ENCODE peak calls at places on chromosomes 5 and 9, in four cellular contexts. S, Z, M and Y are unnamed samples. For H3K9me3, the result is how much of the 10 kb centered on the place peaks cover.

GRCh38 chr9:122393284-122393983 is 22.6 kb downstream of the PTGS1 start:
- DNase-seq in S (no peak), Z (no peak), M (no peak), Y (no peak)

GRCh38 chr5:65100846-65101678 is 332.3 kb downstream of the CWC27 start:
- DNase-seq in S (peak), Z (peak), M (peak), Y (peak)

GRCh38 chr5:175329976-175330375 is 114.0 kb downstream of the DRD1 start:
- DNase-seq in S (no peak), Z (no peak), M (no peak), Y (no peak)

GRCh38 chr5:89342106-89342876 is 459.3 kb upstream of the MEF2C start:
- DNase-seq in S (peak), Z (no peak), M (peak), Y (no peak)

GRCh38 chr9:33466565-33467495 is 6.9 kb downstream of the NOL6 start:
- DNase-seq in S (no peak), Z (peak), M (peak), Y (peak)

GRCh38 chr5:147567917-147568598 is 58.2 kb upstream of the DPYSL3 start:
- DNase-seq in S (peak), Z (no peak), M (peak), Y (no peak)

GRCh38 chr5:141889282-141889871 is 11.2 kb upstream of the PCDH1 start:
- DNase-seq in S (no peak), Z (no peak), M (peak), Y (no peak)

GRCh38 chr5:43422143-43422542 is 10.0 kb upstream of the CCL28 start:
- DNase-seq in S (no peak), Z (no peak), M (peak), Y (no peak)

DNA sequence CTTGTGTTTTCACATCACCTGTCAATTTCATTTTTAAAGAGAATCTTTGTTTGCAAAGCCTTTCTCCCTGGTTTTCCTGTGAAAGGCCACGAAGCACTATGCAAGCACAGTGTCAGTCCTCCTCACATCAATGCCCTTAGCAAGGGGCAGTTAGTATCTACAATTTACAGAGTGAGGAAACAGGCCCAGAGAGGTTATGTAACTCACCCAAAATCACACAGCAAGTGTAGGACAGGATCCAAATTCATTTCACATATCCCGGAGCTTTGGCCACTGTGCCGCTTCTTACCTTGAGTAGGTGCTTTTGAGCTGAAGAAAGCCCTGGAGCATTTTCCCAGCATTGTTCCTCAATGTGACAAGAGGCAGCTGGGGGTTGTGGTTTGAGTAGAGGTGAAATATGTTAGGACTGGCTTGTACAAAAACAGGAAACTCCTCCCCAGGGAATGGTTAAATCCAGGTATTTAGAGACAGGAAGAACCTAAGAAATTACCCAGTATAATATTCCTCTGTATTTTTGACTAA is 283.8 kb downstream of the NTRK2 start:
- DNase-seq in S (no peak), Z (no peak), M (no peak), Y (no peak)
- H3K27ac ChIP-seq in S (no peak), Z (no peak), M (no peak), Y (no peak)

DNA sequence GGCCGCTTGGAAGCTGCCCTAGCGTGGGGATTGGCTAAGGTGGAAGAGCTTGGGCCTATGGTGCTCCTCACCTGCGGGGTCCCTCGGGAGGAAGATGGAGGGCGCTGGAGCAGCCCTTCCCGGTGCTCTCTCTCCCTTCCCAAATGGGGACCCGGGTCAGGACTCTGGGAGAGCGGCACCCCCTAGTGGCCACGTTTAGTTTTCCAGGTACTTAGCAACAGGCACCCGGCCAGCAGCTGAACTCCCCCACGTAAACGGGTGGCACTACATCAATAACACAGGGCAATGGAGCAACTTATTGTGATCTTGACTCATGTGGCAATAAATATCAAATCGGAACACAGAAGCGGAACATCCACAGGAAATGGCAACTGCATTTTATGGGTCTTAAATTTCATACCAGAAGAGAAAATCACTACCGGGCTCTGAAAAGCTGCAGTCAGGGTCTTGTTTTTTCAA is 316.6 kb downstream of the AGTPBP1 start:
- DNase-seq in S (peak), Z (peak), M (peak), Y (peak)
- H3K9me3 ChIP-seq in S (under half), Z (under half), M (under half), Y (under half)

GRCh38 chr9:134049772-134050588 is 17.8 kb downstream of the BRD3 start:
- DNase-seq in S (no peak), Z (no peak), M (no peak), Y (peak)

GRCh38 chr9:134046894-134047681 is 20.7 kb downstream of the BRD3 start:
- DNase-seq in S (no peak), Z (no peak), M (no peak), Y (peak)

GRCh38 chr9:134048582-134048968 is 19.3 kb downstream of the BRD3 start:
- DNase-seq in S (no peak), Z (no peak), M (no peak), Y (peak)

GRCh38 chr9:134049236-134049635 is 18.6 kb downstream of the BRD3 start:
- DNase-seq in S (no peak), Z (no peak), M (no peak), Y (peak)

GRCh38 chr9:134047868-134048581 is 19.8 kb downstream of the BRD3 start:
- DNase-seq in S (no peak), Z (no peak), M (no peak), Y (peak)
- H3K27ac ChIP-seq in S (no peak), Z (no peak), M (no peak), Y (no peak)

DNA sequence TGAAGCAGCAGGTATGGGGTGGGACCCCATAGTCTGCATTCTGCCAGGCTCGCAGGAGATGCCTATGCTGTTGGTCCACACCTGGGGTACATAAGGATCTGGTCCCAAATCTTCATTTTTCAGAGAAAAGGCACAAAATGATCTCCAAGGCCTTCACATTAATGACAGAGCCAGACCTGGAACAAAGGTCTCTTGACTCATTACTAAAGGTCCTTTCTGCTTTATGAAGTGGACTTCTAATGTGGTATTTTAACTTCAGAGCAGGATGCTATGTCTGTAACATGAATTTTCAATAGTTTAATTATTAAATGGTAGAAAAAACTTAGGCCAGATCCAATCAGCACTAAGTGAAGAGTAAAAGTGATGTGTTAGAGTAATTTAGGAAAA is 38.0 kb downstream of the DMGDH start:
- DNase-seq in S (no peak), Z (no peak), M (no peak), Y (no peak)
- H3K9me3 ChIP-seq in S (under half), Z (under half), M (under half), Y (under half)

DNA sequence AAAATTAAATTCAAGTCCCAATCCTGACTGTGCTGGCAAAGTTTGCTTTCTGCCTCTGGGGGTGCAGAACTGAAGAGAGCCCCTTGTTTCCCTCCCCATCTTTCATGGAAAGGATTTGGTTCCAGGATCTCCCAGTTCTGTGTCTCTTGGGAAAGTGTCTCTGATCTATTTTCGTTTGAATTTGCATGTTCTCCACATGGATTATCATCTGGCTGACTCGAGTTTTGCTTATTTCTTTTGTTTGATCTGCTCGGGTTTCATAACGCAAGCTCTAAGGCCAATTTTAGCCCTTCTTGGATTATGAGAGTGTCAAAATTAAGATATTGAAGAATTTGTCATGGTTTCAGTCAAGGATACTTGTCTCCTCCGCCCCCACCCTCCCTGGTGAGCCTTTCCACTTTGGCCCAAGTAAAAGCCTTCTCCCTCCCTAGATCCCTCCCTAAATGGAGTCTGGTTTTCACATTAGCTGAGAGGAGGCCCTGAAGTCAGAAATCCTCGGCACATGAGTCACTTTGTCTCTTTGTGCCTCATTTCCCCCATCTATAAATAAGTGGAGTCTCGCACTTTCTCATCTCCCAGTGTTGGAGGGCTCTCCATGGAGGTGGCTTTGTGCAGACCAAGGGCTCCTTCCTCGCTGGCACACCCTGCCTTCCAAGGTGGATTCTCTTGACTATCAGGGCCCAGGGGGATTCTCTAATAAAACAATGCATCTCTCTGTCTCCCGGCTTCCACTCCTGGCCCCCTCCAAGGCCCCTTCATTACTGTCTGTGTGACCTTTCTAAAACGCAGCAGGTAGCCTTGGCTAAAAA is 17.3 kb downstream of the ADRB2 start:
- DNase-seq in S (no peak), Z (no peak), M (peak), Y (no peak)
- H3K27ac ChIP-seq in S (peak), Z (no peak), M (no peak), Y (peak)

GRCh38 chr9:101400120-101400519 is 1.5 kb downstream of the ZNF189 start:
- DNase-seq in S (no peak), Z (no peak), M (peak), Y (no peak)

GRCh38 chr9:101408374-101409078 is 9.9 kb downstream of the ZNF189 start:
- DNase-seq in S (no peak), Z (no peak), M (no peak), Y (no peak)

GRCh38 chr9:101399641-101399965 is 952 bp downstream of the ZNF189 start:
- DNase-seq in S (no peak), Z (no peak), M (no peak), Y (no peak)

GRCh38 chr9:101398930-101399640 is 434 bp downstream of the ZNF189 start:
- DNase-seq in S (peak), Z (peak), M (peak), Y (peak)

DNA sequence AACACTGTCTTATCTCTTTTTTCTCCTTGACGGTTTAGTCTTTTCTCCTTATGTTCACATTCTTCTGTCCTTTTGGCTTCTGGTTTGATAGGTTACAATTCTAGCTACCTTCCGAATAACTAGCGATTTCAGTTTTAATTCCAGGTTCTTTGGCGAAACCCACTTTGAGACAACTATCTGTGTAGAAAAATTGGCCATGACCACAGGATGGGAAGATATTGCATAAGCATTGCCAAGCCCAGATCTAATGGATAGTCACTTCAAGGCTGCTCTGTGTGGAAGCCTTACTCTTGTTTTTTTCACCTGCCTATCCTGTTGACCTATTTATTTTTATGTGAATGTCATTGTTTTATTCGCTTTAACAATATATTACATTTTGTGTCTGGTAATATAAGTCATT is 5.2 kb downstream of the ZNF189 start:
- DNase-seq in S (no peak), Z (no peak), M (no peak), Y (no peak)
- H3K9me3 ChIP-seq in S (under half), Z (under half), M (under half), Y (under half)

DNA sequence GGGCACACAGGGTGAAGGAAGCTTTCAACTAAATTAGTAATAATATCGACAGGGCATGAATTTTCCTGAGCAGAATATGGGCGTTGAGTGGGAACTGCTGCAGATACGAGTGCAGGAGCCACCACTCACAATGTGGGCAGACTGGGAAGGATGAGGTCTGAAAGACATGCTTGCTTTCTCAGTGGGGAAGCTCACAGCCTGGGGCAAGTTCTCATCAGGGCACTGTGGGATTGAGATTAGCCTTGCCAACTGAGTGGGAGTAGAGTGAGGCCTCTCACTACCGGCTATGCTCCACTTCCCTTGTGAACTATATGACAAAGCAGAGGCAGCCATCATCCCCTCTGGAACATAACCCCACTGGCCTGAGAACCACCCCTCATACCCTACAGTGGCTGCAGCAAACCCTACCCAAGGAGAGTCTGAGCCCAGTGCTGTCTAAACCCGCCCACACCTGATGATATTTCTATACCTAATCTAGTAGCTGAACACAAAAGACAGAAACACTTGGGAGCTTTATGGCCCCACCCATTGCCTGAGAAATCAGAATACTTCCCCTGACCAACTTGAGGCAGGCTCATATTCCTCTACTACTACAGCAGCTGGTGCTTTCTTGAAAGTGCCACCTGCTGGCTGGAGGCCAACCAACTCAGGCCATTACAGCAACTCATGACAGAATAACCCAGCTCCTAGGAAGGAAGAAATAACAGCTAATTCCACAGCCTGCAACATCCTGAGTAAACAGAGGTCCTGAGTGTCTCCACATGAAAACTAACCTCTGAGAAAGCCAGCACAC is 173.7 kb upstream of the SPEF2 start:
- DNase-seq in S (no peak), Z (no peak), M (no peak), Y (no peak)
- H3K27ac ChIP-seq in S (no peak), Z (no peak), M (no peak), Y (no peak)

GRCh38 chr5:17854901-17855300 is 220.6 kb downstream of the TAF11L14 start:
- DNase-seq in S (no peak), Z (no peak), M (no peak), Y (no peak)

DNA sequence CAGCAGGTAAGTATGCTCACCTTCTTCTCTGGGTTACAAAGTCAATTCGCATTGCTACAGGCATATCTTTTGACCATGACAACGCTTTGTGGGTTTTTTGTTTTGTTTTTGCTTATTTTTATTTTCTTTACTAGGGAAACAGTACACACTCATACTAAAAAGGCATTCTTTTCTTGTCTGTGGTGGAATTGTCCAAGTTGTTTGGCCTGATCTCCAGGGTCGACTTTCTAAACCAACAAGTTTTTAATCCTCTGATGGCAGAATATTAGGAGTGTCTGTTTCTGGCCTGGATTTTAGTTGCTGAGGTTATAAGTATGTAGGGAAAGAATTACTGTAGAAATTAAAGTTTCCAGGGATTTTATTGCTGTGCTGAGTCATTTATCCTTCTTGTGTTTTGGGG is 218.4 kb downstream of the TAF11L14 start:
- DNase-seq in S (no peak), Z (no peak), M (no peak), Y (no peak)
- H3K9me3 ChIP-seq in S (under half), Z (under half), M (under half), Y (under half)

GRCh38 chr9:38026021-38026809 is 42.8 kb downstream of the SHB start:
- DNase-seq in S (peak), Z (peak), M (peak), Y (peak)
- H3K27ac ChIP-seq in S (peak), Z (no peak), M (peak), Y (peak)